ENCODE peak calls at places on chromosomes 4 and X, in five cellular contexts. A is astrocyte of the hippocampus; C is activated CD8-positive, alpha-beta memory T cell treated with anti-CD3 and anti-CD28 coated beads, Interleukin-2, amount 50 U/mL, for 48 hours; Y is T-helper 2 cell; L is activated CD4-positive, alpha-beta T cell treated with anti-CD3 and anti-CD28 coated beads, Interleukin-2, amount 10 ng/mL, durations not matched to agents 7 days and 5 days. D is an unnamed sample.
A peak's percentile ranks its signal among the peaks of the same experiment; 100 is the strongest.

GRCh38 chr4:139873111-139873866 is 207.7 kb downstream of the MGST2 start:
- DNase-seq in Y (peak; percentile 11), A (peak; percentile 81), C (no peak), L (no peak), D (no peak)

GRCh38 chr4:70008771-70009170 is 13.0 kb downstream of the STATH start:
- DNase-seq in C (no peak), Y (no peak), L (no peak), A (peak; percentile 7), D (no peak)

GRCh38 chr4:24013666-24014422 is 124.0 kb upstream of the PPARGC1A start:
- DNase-seq in C (no peak), Y (no peak), A (peak; percentile 76), L (no peak), D (no peak)

GRCh38 chrX:26613951-26614350 is 398.0 kb downstream of the MAGEB5 start:
- DNase-seq in Y (no peak), A (no peak), L (no peak), C (no peak), D (peak; percentile 16)

GRCh38 chr4:55247521-55247920 is 98.5 kb upstream of the SRD5A3 start:
- DNase-seq in A (no peak), C (no peak), Y (no peak), L (no peak), D (no peak)

GRCh38 chrX:19772306-19772705 is 115.1 kb downstream of the SH3KBP1 start:
- DNase-seq in A (no peak), L (no peak), Y (no peak), C (no peak), D (peak; percentile 19)

GRCh38 chr4:7392438-7393374 is 42.0 kb downstream of the PSAPL1 start:
- DNase-seq in Y (no peak), A (peak; percentile 62), L (no peak), C (peak; percentile 32), D (peak; percentile 35)

GRCh38 chrX:83185887-83186286 is 322.2 kb upstream of the POU3F4 start:
- DNase-seq in C (no peak), L (no peak), Y (no peak), A (no peak), D (no peak)

GRCh38 chr4:128604204-128604603 is 205.3 kb upstream of the JADE1 start:
- DNase-seq in A (no peak), Y (no peak), C (no peak), L (no peak), D (no peak)

GRCh38 chrX:57905141-57905540 is 5.1 kb downstream of the ZXDA start:
- DNase-seq in C (no peak), A (no peak), Y (no peak), L (no peak), D (no peak)

GRCh38 chr4:138595731-138596465 is 353.7 kb upstream of the SLC7A11 start:
- DNase-seq in C (no peak), Y (no peak), L (no peak), A (peak; percentile 68), D (no peak)

GRCh38 chrX:13489451-13489850 is 80.0 kb upstream of the EGFL6 start:
- DNase-seq in L (no peak), Y (no peak), A (peak; percentile 66), C (no peak), D (no peak)

GRCh38 chrX:123959281-123960063 is 2.0 kb upstream of the STAG2 start:
- DNase-seq in L (peak; percentile 18), Y (no peak), C (peak; percentile 51), A (peak; percentile 45), D (peak; percentile 31)

GRCh38 chrX:110732274-110732673 is 63.3 kb downstream of the CHRDL1 start:
- DNase-seq in C (no peak), Y (no peak), A (no peak), L (no peak), D (no peak)

GRCh38 chrX:134932528-134933217 is 58.1 kb upstream of the SMIM10 start:
- DNase-seq in Y (no peak), L (no peak), C (no peak), A (peak; percentile 78), D (peak; percentile 50)

GRCh38 chrX:39936886-39937770 is 160.6 kb downstream of the BCOR start:
- DNase-seq in C (no peak), Y (peak; percentile 45), A (no peak), L (peak; percentile 6), D (no peak)

GRCh38 chrX:55818673-55819375 is 101.3 kb downstream of the RRAGB start:
- DNase-seq in A (no peak), C (no peak), Y (no peak), L (no peak), D (no peak)

GRCh38 chr4:51842167-51842553 is 793 bp upstream of the DCUN1D4 start:
- DNase-seq in C (no peak), A (no peak), L (peak; percentile 7), Y (no peak), D (peak; percentile 21)

GRCh38 chr4:5611656-5612187 is 96.6 kb downstream of the EVC2 start:
- DNase-seq in C (no peak), L (no peak), A (no peak), Y (no peak), D (no peak)

GRCh38 chr4:56674984-56675383 is 6.1 kb downstream of the HOPX start:
- DNase-seq in C (no peak), A (peak; percentile 88), Y (no peak), L (no peak), D (no peak)

GRCh38 chr4:80197132-80197573 is at the start of gene PRDM8:
- DNase-seq in A (peak; percentile 57), C (no peak), L (peak; percentile 19), Y (peak; percentile 50), D (peak; percentile 63)

GRCh38 chr4:84855774-84856173 is 110.7 kb downstream of the WDFY3 start:
- DNase-seq in A (peak; percentile 44), Y (no peak), L (no peak), C (no peak), D (peak; percentile 23)

GRCh38 chr4:14176613-14177012 is 549.1 kb upstream of the BOD1L1 start:
- DNase-seq in L (no peak), Y (no peak), A (no peak), C (no peak), D (no peak)

GRCh38 chrX:67568769-67569168 is 24.9 kb downstream of the AR start:
- DNase-seq in A (no peak), Y (no peak), C (no peak), L (no peak), D (no peak)

GRCh38 chrX:130028196-130028595 is 45.8 kb downstream of the BCORL1 start:
- DNase-seq in Y (peak; percentile 46), L (peak; percentile 51), A (peak; percentile 41), C (peak; percentile 63), D (peak; percentile 31)

GRCh38 chr4:119106036-119107000 is 29.3 kb upstream of the MYOZ2 start:
- DNase-seq in C (no peak), L (no peak), Y (no peak), A (no peak), D (no peak)

D was measured in hepatic stellate cell.